ENCODE peak calls at places on chromosomes 5 and 9, in ten cellular contexts. O is Kasumi-1; Q is T-helper 1 cell; D is skeletal muscle cell; M is HCEC 1CT; Y is cardiac muscle cell; T is M059J; A is stimulated activated CD4-positive, alpha-beta T cell treated with anti-CD3 and anti-CD28 coated beads, Interleukin-12 subunit alpha, Interleukin-12 subunit beta, amount 100 ng/mL, for 48 hours; C is DMS 273 treated with DMSO at 0.1 percent for 48 hours; R is transverse colon. F is an unnamed sample.

GRCh38 chr5:144951001-144951400 is 780.3 kb downstream of the KCTD16 start:
- DNase-seq in O (no peak), R (no peak), C (no peak), T (no peak), A (no peak), D (no peak), M (no peak), Q (no peak), Y (no peak), F (no peak)

GRCh38 chr5:143922718-143923117 is 110.8 kb downstream of the HMHB1 start:
- DNase-seq in D (peak; percentile 76), Q (no peak), R (no peak), A (no peak), C (no peak), T (peak; percentile 89), O (no peak), M (peak; percentile 84), Y (no peak), F (no peak)

GRCh38 chr5:7397005-7397546 is 1.1 kb downstream of the ADCY2 start:
- DNase-seq in R (no peak), C (no peak), D (no peak), O (peak; percentile 42), A (no peak), Q (no peak), Y (no peak), T (no peak), M (no peak), F (no peak)

GRCh38 chr9:117083440-117083984 is 331.3 kb downstream of the ASTN2 start:
- DNase-seq in C (no peak), R (no peak), Y (no peak), D (no peak), T (no peak), O (no peak), M (no peak), Q (no peak), A (no peak), F (no peak)

GRCh38 chr9:136808075-136808780 is 480 bp downstream of the RABL6 start:
- DNase-seq in T (no peak), A (no peak), R (peak; percentile 35), D (no peak), M (no peak), C (no peak), O (no peak), Y (peak; percentile 35), Q (no peak), F (no peak)

GRCh38 chr9:132547976-132548730 is 34.3 kb upstream of the BARHL1 start:
- DNase-seq in D (no peak), Y (no peak), M (no peak), O (no peak), T (no peak), Q (no peak), A (no peak), C (no peak), R (no peak), F (no peak)

GRCh38 chr9:127397722-127398647 is 1.0 kb downstream of the SLC2A8 start:
- DNase-seq in Y (peak; percentile 57), M (no peak), R (peak; percentile 57), O (no peak), Q (no peak), D (no peak), A (no peak), C (no peak), T (peak; percentile 67), F (no peak)

GRCh38 chr5:135589152-135589551 is 10.4 kb upstream of the CXCL14 start:
- DNase-seq in Q (no peak), O (peak; percentile 23), D (no peak), R (no peak), M (no peak), Y (no peak), T (no peak), C (no peak), A (no peak), F (no peak)

GRCh38 chr9:127706836-127707241 is at the start of gene CFAP157:
- DNase-seq in Y (peak; percentile 34), O (peak; percentile 4), C (no peak), T (peak; percentile 56), M (no peak), R (no peak), A (no peak), D (no peak), Q (no peak), F (no peak)

GRCh38 chr5:142753114-142753764 is 16.9 kb upstream of the ARHGAP26 start:
- DNase-seq in C (no peak), O (no peak), M (no peak), Y (no peak), Q (no peak), D (no peak), T (peak; percentile 43), A (no peak), R (peak; percentile 23), F (no peak)

GRCh38 chr9:91040371-91041215 is 239.0 kb downstream of the SYK start:
- DNase-seq in O (no peak), R (no peak), M (no peak), Q (no peak), A (no peak), Y (no peak), T (no peak), C (no peak), D (no peak), F (no peak)

GRCh38 chr9:91071185-91071990 is 269.8 kb downstream of the SYK start:
- DNase-seq in Q (no peak), M (peak; percentile 97), O (no peak), C (no peak), Y (no peak), T (peak; percentile 87), R (no peak), D (peak; percentile 93), A (peak; percentile 79), F (peak; percentile 48)